ENCODE peak calls at places on chromosomes 16 and 17, in nine cellular contexts. One of them, this sample, is unnamed. For H3K27me3, the result is how much of the 10 kb centered on the place peaks cover.

GRCh38 chr16:57911711-57912110 is 59.2 kb downstream of the CNGB1 start:
- DNase-seq in CD4-positive, CD25-positive, alpha-beta regulatory T cell: no peak
- DNase-seq in right lobe of liver: no peak
- DNase-seq in CD8-positive, alpha-beta T cell: no peak
- DNase-seq in endodermal cell: no peak
- DNase-seq in transverse colon: no peak
- DNase-seq in effector memory CD4-positive, alpha-beta T cell: no peak
- DNase-seq in upper lobe of left lung: no peak
- DNase-seq in thoracic aorta: no peak
- DNase-seq in this sample: no peak

GRCh38 chr17:59853168-59853918 is 39.4 kb downstream of the TUBD1 start:
- DNase-seq in CD4-positive, CD25-positive, alpha-beta regulatory T cell: peak
- DNase-seq in right lobe of liver: no peak
- DNase-seq in CD8-positive, alpha-beta T cell: no peak
- DNase-seq in endodermal cell: peak
- DNase-seq in transverse colon: peak
- DNase-seq in effector memory CD4-positive, alpha-beta T cell: peak
- DNase-seq in upper lobe of left lung: no peak
- DNase-seq in thoracic aorta: no peak
- DNase-seq in this sample: peak

GRCh38 chr17:12509836-12510235 is 155.9 kb upstream of the MYOCD start:
- DNase-seq in CD4-positive, CD25-positive, alpha-beta regulatory T cell: no peak
- DNase-seq in right lobe of liver: no peak
- DNase-seq in CD8-positive, alpha-beta T cell: no peak
- DNase-seq in endodermal cell: no peak
- DNase-seq in transverse colon: no peak
- DNase-seq in effector memory CD4-positive, alpha-beta T cell: no peak
- DNase-seq in upper lobe of left lung: no peak
- DNase-seq in thoracic aorta: no peak
- DNase-seq in this sample: no peak

GRCh38 chr16:61792194-61792904 is 243.9 kb downstream of the CDH8 start:
- DNase-seq in CD4-positive, CD25-positive, alpha-beta regulatory T cell: no peak
- DNase-seq in right lobe of liver: no peak
- DNase-seq in CD8-positive, alpha-beta T cell: no peak
- DNase-seq in endodermal cell: no peak
- DNase-seq in transverse colon: no peak
- DNase-seq in effector memory CD4-positive, alpha-beta T cell: no peak
- DNase-seq in upper lobe of left lung: no peak
- DNase-seq in thoracic aorta: no peak
- DNase-seq in this sample: no peak

GRCh38 chr16:57822861-57823260 is 20.6 kb upstream of the KIFC3 start:
- DNase-seq in CD4-positive, CD25-positive, alpha-beta regulatory T cell: no peak
- DNase-seq in right lobe of liver: no peak
- DNase-seq in CD8-positive, alpha-beta T cell: no peak
- DNase-seq in endodermal cell: no peak
- DNase-seq in transverse colon: no peak
- DNase-seq in effector memory CD4-positive, alpha-beta T cell: no peak
- DNase-seq in upper lobe of left lung: no peak
- DNase-seq in thoracic aorta: no peak
- DNase-seq in this sample: no peak

GRCh38 chr16:78780808-78781207 is 681.4 kb downstream of the WWOX start:
- DNase-seq in CD4-positive, CD25-positive, alpha-beta regulatory T cell: no peak
- DNase-seq in right lobe of liver: no peak
- DNase-seq in CD8-positive, alpha-beta T cell: no peak
- DNase-seq in endodermal cell: no peak
- DNase-seq in transverse colon: no peak
- DNase-seq in effector memory CD4-positive, alpha-beta T cell: no peak
- DNase-seq in upper lobe of left lung: no peak
- DNase-seq in thoracic aorta: no peak
- DNase-seq in this sample: no peak

GRCh38 chr17:70190959-70191805 is 21.9 kb downstream of the KCNJ2 start:
- DNase-seq in CD4-positive, CD25-positive, alpha-beta regulatory T cell: no peak
- DNase-seq in right lobe of liver: no peak
- DNase-seq in CD8-positive, alpha-beta T cell: no peak
- DNase-seq in endodermal cell: no peak
- DNase-seq in transverse colon: no peak
- DNase-seq in effector memory CD4-positive, alpha-beta T cell: no peak
- DNase-seq in upper lobe of left lung: no peak
- DNase-seq in thoracic aorta: no peak
- DNase-seq in this sample: no peak

GRCh38 chr17:55450232-55450631 is 28.6 kb upstream of the MMD start:
- DNase-seq in CD4-positive, CD25-positive, alpha-beta regulatory T cell: no peak
- DNase-seq in right lobe of liver: no peak
- DNase-seq in CD8-positive, alpha-beta T cell: no peak
- DNase-seq in endodermal cell: no peak
- DNase-seq in transverse colon: no peak
- DNase-seq in effector memory CD4-positive, alpha-beta T cell: no peak
- DNase-seq in upper lobe of left lung: no peak
- DNase-seq in thoracic aorta: no peak
- DNase-seq in this sample: no peak

GRCh38 chr17:65633988-65634387 is 72.5 kb upstream of the AXIN2 start:
- DNase-seq in CD4-positive, CD25-positive, alpha-beta regulatory T cell: no peak
- DNase-seq in right lobe of liver: no peak
- DNase-seq in CD8-positive, alpha-beta T cell: no peak
- DNase-seq in endodermal cell: no peak
- DNase-seq in transverse colon: no peak
- DNase-seq in effector memory CD4-positive, alpha-beta T cell: no peak
- DNase-seq in upper lobe of left lung: no peak
- DNase-seq in thoracic aorta: no peak
- DNase-seq in this sample: no peak

GRCh38 chr16:83100679-83101078 is 473.9 kb downstream of the CDH13 start:
- DNase-seq in CD4-positive, CD25-positive, alpha-beta regulatory T cell: no peak
- DNase-seq in right lobe of liver: no peak
- DNase-seq in CD8-positive, alpha-beta T cell: no peak
- DNase-seq in endodermal cell: no peak
- DNase-seq in transverse colon: no peak
- DNase-seq in effector memory CD4-positive, alpha-beta T cell: no peak
- DNase-seq in upper lobe of left lung: no peak
- DNase-seq in thoracic aorta: no peak
- DNase-seq in this sample: no peak

GRCh38 chr16:1109648-1110047 is 13.6 kb upstream of the C1QTNF8 start:
- DNase-seq in CD4-positive, CD25-positive, alpha-beta regulatory T cell: no peak
- DNase-seq in right lobe of liver: no peak
- DNase-seq in CD8-positive, alpha-beta T cell: no peak
- DNase-seq in endodermal cell: no peak
- DNase-seq in transverse colon: no peak
- DNase-seq in effector memory CD4-positive, alpha-beta T cell: no peak
- DNase-seq in upper lobe of left lung: no peak
- DNase-seq in thoracic aorta: no peak
- DNase-seq in this sample: no peak
- H3K27me3 ChIP-seq in CD4-positive, CD25-positive, alpha-beta regulatory T cell: under half
- H3K27me3 ChIP-seq in right lobe of liver: under half
- H3K27me3 ChIP-seq in CD8-positive, alpha-beta T cell: under half
- H3K27me3 ChIP-seq in endodermal cell: under half
- H3K27me3 ChIP-seq in transverse colon: half or more
- H3K27me3 ChIP-seq in effector memory CD4-positive, alpha-beta T cell: under half
- H3K27me3 ChIP-seq in upper lobe of left lung: under half
- H3K27me3 ChIP-seq in thoracic aorta: under half
- H3K27me3 ChIP-seq in this sample: under half

GRCh38 chr16:31385680-31386079 is 7.5 kb upstream of the ITGAD start:
- DNase-seq in CD4-positive, CD25-positive, alpha-beta regulatory T cell: no peak
- DNase-seq in right lobe of liver: no peak
- DNase-seq in CD8-positive, alpha-beta T cell: no peak
- DNase-seq in endodermal cell: no peak
- DNase-seq in transverse colon: no peak
- DNase-seq in effector memory CD4-positive, alpha-beta T cell: no peak
- DNase-seq in upper lobe of left lung: no peak
- DNase-seq in thoracic aorta: no peak
- DNase-seq in this sample: no peak
- H3K27ac ChIP-seq in CD4-positive, CD25-positive, alpha-beta regulatory T cell: no peak
- H3K27ac ChIP-seq in right lobe of liver: no peak
- H3K27ac ChIP-seq in CD8-positive, alpha-beta T cell: no peak
- H3K27ac ChIP-seq in endodermal cell: no peak
- H3K27ac ChIP-seq in transverse colon: no peak
- H3K27ac ChIP-seq in effector memory CD4-positive, alpha-beta T cell: no peak
- H3K27ac ChIP-seq in upper lobe of left lung: no peak
- H3K27ac ChIP-seq in thoracic aorta: no peak
- H3K27ac ChIP-seq in this sample: no peak

DNA sequence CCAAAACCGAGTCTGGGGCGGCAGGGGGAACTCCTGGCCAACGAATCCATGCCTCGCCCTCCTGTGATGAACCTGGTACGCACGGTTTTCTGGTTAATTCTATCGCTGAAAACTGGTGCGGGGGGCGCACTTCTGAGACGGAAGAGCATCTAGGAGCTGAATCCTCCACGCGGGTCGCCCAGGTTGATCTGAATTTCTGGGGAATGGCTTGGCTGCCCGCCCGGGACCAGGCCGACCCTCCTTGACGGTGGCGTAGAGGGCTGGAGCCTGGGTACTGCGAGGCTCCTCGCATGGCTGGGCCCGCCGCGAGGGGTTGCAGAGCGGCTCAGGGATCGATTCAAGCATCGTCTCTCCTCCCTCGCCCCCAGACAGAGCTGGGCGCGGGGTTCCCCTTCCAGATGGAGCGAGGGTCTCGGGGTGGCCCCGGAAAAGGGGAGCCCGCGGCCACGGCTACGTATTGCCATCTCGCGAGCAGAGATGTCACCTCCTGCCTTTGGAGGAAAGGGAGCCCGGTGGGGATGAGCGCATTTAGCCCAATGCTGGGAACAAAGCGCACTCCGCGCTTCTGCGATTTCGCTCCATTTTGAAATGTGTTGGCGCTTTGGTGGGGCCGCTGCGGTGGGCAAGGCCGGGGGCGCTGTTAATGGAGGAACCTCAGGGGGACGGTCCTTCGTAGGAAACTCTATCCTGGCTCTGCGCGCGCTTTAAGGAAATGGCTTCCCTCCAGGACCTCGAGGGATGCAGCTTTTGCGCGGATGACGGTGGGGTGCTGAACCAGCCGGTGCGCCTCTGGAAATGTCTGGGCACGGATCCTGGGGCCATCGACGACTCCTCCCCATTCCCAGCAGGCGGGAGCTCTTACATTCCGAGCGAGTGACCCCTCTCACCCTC is 2.7 kb downstream of the MAPT start:
- DNase-seq in CD4-positive, CD25-positive, alpha-beta regulatory T cell: no peak
- DNase-seq in right lobe of liver: no peak
- DNase-seq in CD8-positive, alpha-beta T cell: no peak
- DNase-seq in endodermal cell: peak
- DNase-seq in transverse colon: no peak
- DNase-seq in effector memory CD4-positive, alpha-beta T cell: no peak
- DNase-seq in upper lobe of left lung: peak
- DNase-seq in thoracic aorta: no peak
- DNase-seq in this sample: no peak
- H3K4me3 ChIP-seq in CD4-positive, CD25-positive, alpha-beta regulatory T cell: no peak
- H3K4me3 ChIP-seq in right lobe of liver: no peak
- H3K4me3 ChIP-seq in CD8-positive, alpha-beta T cell: no peak
- H3K4me3 ChIP-seq in endodermal cell: peak
- H3K4me3 ChIP-seq in transverse colon: no peak
- H3K4me3 ChIP-seq in effector memory CD4-positive, alpha-beta T cell: peak
- H3K4me3 ChIP-seq in upper lobe of left lung: no peak
- H3K4me3 ChIP-seq in thoracic aorta: no peak
- H3K4me3 ChIP-seq in this sample: no peak

GRCh38 chr17:49571764-49572163 is 3.9 kb upstream of the NXPH3 start:
- DNase-seq in CD4-positive, CD25-positive, alpha-beta regulatory T cell: no peak
- DNase-seq in right lobe of liver: no peak
- DNase-seq in CD8-positive, alpha-beta T cell: no peak
- DNase-seq in endodermal cell: no peak
- DNase-seq in transverse colon: no peak
- DNase-seq in effector memory CD4-positive, alpha-beta T cell: no peak
- DNase-seq in upper lobe of left lung: no peak
- DNase-seq in thoracic aorta: no peak
- DNase-seq in this sample: no peak
- H3K27me3 ChIP-seq in CD4-positive, CD25-positive, alpha-beta regulatory T cell: under half
- H3K27me3 ChIP-seq in right lobe of liver: under half
- H3K27me3 ChIP-seq in CD8-positive, alpha-beta T cell: under half
- H3K27me3 ChIP-seq in endodermal cell: half or more
- H3K27me3 ChIP-seq in transverse colon: under half
- H3K27me3 ChIP-seq in effector memory CD4-positive, alpha-beta T cell: under half
- H3K27me3 ChIP-seq in upper lobe of left lung: under half
- H3K27me3 ChIP-seq in thoracic aorta: under half
- H3K27me3 ChIP-seq in this sample: under half

DNA sequence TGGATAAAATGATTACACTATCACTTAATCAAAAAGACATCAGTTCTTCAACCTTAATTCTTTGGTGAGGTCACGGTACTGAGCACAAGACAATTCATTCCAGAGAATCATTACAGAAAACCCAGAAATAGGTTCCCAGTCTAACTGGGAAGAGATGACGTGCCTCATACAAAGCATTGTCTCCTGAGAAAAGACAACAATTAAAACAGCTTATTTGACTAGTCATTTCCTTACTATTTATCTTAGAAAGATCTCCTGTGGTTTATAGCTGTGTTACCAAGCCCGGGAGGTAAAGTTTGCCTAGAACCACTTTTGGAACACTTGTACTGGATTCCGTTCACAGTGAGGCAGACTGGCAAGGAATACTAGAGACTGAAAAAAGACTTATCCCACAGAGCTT is 5.1 kb downstream of the PHF12 start:
- DNase-seq in CD4-positive, CD25-positive, alpha-beta regulatory T cell: no peak
- DNase-seq in right lobe of liver: no peak
- DNase-seq in CD8-positive, alpha-beta T cell: no peak
- DNase-seq in endodermal cell: no peak
- DNase-seq in transverse colon: no peak
- DNase-seq in effector memory CD4-positive, alpha-beta T cell: no peak
- DNase-seq in upper lobe of left lung: no peak
- DNase-seq in thoracic aorta: no peak
- DNase-seq in this sample: no peak
- H3K27ac ChIP-seq in CD4-positive, CD25-positive, alpha-beta regulatory T cell: peak
- H3K27ac ChIP-seq in right lobe of liver: no peak
- H3K27ac ChIP-seq in CD8-positive, alpha-beta T cell: no peak
- H3K27ac ChIP-seq in endodermal cell: no peak
- H3K27ac ChIP-seq in transverse colon: peak
- H3K27ac ChIP-seq in effector memory CD4-positive, alpha-beta T cell: peak
- H3K27ac ChIP-seq in upper lobe of left lung: peak
- H3K27ac ChIP-seq in thoracic aorta: peak
- H3K27ac ChIP-seq in this sample: no peak

DNA sequence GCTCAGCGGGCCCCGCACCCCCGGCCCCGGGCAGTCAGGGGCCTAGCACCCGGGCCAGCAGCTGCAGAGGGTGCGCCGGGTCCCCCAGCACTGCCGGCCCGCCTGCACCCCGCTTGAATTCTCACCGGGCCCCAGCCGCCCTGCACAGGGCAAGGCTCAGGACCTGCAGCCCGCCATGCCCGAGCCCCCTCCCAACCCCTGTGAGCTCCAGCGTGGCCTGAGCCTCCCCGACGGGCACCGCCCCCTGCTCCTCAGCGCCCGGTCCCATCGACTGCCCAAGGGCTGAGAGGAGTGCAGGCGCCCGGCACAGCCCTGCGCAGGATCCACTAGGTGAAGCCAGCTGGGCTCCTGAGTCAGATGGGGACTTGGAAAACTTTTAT is 1.7 kb upstream of the BRCA1 start:
- DNase-seq in CD4-positive, CD25-positive, alpha-beta regulatory T cell: no peak
- DNase-seq in right lobe of liver: no peak
- DNase-seq in CD8-positive, alpha-beta T cell: no peak
- DNase-seq in endodermal cell: peak
- DNase-seq in transverse colon: no peak
- DNase-seq in effector memory CD4-positive, alpha-beta T cell: no peak
- DNase-seq in upper lobe of left lung: peak
- DNase-seq in thoracic aorta: no peak
- DNase-seq in this sample: no peak
- H3K4me3 ChIP-seq in CD4-positive, CD25-positive, alpha-beta regulatory T cell: no peak
- H3K4me3 ChIP-seq in right lobe of liver: no peak
- H3K4me3 ChIP-seq in CD8-positive, alpha-beta T cell: no peak
- H3K4me3 ChIP-seq in endodermal cell: no peak
- H3K4me3 ChIP-seq in transverse colon: no peak
- H3K4me3 ChIP-seq in effector memory CD4-positive, alpha-beta T cell: no peak
- H3K4me3 ChIP-seq in upper lobe of left lung: no peak
- H3K4me3 ChIP-seq in thoracic aorta: no peak
- H3K4me3 ChIP-seq in this sample: no peak

GRCh38 chr17:50562266-50563094 is 2.0 kb downstream of the CACNA1G start:
- DNase-seq in CD4-positive, CD25-positive, alpha-beta regulatory T cell: no peak
- DNase-seq in right lobe of liver: no peak
- DNase-seq in CD8-positive, alpha-beta T cell: no peak
- DNase-seq in endodermal cell: peak
- DNase-seq in transverse colon: no peak
- DNase-seq in effector memory CD4-positive, alpha-beta T cell: no peak
- DNase-seq in upper lobe of left lung: no peak
- DNase-seq in thoracic aorta: no peak
- DNase-seq in this sample: no peak
- H3K27me3 ChIP-seq in CD4-positive, CD25-positive, alpha-beta regulatory T cell: under half
- H3K27me3 ChIP-seq in right lobe of liver: under half
- H3K27me3 ChIP-seq in CD8-positive, alpha-beta T cell: under half
- H3K27me3 ChIP-seq in endodermal cell: half or more
- H3K27me3 ChIP-seq in transverse colon: half or more
- H3K27me3 ChIP-seq in effector memory CD4-positive, alpha-beta T cell: half or more
- H3K27me3 ChIP-seq in upper lobe of left lung: under half
- H3K27me3 ChIP-seq in thoracic aorta: under half
- H3K27me3 ChIP-seq in this sample: half or more